ENCODE peak calls at places on chromosome 6, in four cellular contexts. V, K, U and Q are unnamed samples.

GRCh38 chr6:42505377-42505702 is 53.6 kb upstream of the TRERF1 start:
- DNase-seq in K (no peak), U (no peak), V (no peak), Q (no peak)

GRCh38 chr6:159926542-159927203 is 35.9 kb downstream of the MAS1 start:
- DNase-seq in V (no peak), U (no peak), K (no peak), Q (no peak)

GRCh38 chr6:110034637-110035096 is 56.6 kb downstream of the GPR6 start:
- DNase-seq in U (no peak), V (no peak), K (no peak), Q (no peak)

GRCh38 chr6:126797981-126798380 is 320.5 kb upstream of the RSPO3 start:
- DNase-seq in V (no peak), U (no peak), K (no peak), Q (no peak)

GRCh38 chr6:3610896-3611295 is 140.6 kb downstream of the PXDC1 start:
- DNase-seq in V (no peak), K (no peak), U (no peak), Q (no peak)

GRCh38 chr6:107578642-107579332 is 88.9 kb downstream of the SOBP start:
- DNase-seq in V (no peak), K (no peak), U (no peak), Q (no peak)

GRCh38 chr6:78611886-78612480 is 255.4 kb upstream of the IRAK1BP1 start:
- DNase-seq in K (no peak), V (no peak), U (no peak), Q (no peak)

GRCh38 chr6:152846825-152847224 is 96.2 kb downstream of the VIP start:
- DNase-seq in V (peak; percentile 11), K (no peak), U (no peak), Q (no peak)

GRCh38 chr6:53300656-53301551 is 47.8 kb downstream of the ELOVL5 start:
- DNase-seq in U (peak; percentile 62), K (no peak), V (no peak), Q (no peak)

GRCh38 chr6:158557927-158558326 is 2.0 kb upstream of the TMEM181 start:
- DNase-seq in V (no peak), U (no peak), K (no peak), Q (no peak)